ENCODE peak calls at places on chromosome 15, in seven cellular contexts. K, U, J, W, F, G and L are unnamed samples.

GRCh38 chr15:86201313-86202008 is 121.8 kb downstream of the AGBL1 start:
- DNase-seq in U (no peak), W (peak), K (no peak), G (no peak), F (no peak), J (no peak), L (no peak)

GRCh38 chr15:99295840-99296239 is 44.6 kb downstream of the LRRC28 start:
- DNase-seq in G (no peak), W (no peak), U (no peak), F (no peak), K (no peak), J (no peak), L (no peak)

GRCh38 chr15:99474981-99475753 is 90.6 kb upstream of the MEF2A start:
- DNase-seq in U (no peak), K (no peak), F (no peak), G (no peak), J (no peak), W (no peak), L (no peak)

GRCh38 chr15:77856718-77857346 is 220.7 kb downstream of the TBC1D2B start:
- DNase-seq in G (no peak), W (no peak), U (no peak), J (peak), K (no peak), F (no peak), L (no peak)

GRCh38 chr15:74773731-74774252 is 8.1 kb upstream of the CSK start:
- DNase-seq in W (peak), G (no peak), U (no peak), J (peak), F (no peak), K (no peak), L (no peak)

GRCh38 chr15:31442203-31443090 is 115.8 kb downstream of the KLF13 start:
- DNase-seq in K (peak), F (no peak), J (peak), W (peak), G (no peak), U (no peak), L (peak)

GRCh38 chr15:80179025-80179759 is 26.4 kb downstream of the FAH start:
- DNase-seq in F (no peak), K (peak), W (no peak), J (no peak), U (no peak), G (no peak), L (peak)

GRCh38 chr15:71079208-71080044 is 35.8 kb upstream of the THSD4 start:
- DNase-seq in G (no peak), K (peak), F (peak), U (no peak), W (no peak), J (no peak), L (peak)

GRCh38 chr15:72058590-72058989 is 59.4 kb downstream of the MYO9A start:
- DNase-seq in U (no peak), G (no peak), K (no peak), F (no peak), J (no peak), W (no peak), L (no peak)

GRCh38 chr15:48425051-48425450 is 93.8 kb downstream of the DUT start:
- DNase-seq in G (no peak), F (no peak), U (no peak), W (no peak), J (no peak), K (no peak), L (no peak)

GRCh38 chr15:101455291-101455916 is 34.1 kb downstream of the PCSK6 start:
- DNase-seq in U (peak), W (no peak), J (peak), F (peak), G (no peak), K (no peak), L (peak)

GRCh38 chr15:101280007-101280406 is 2.7 kb upstream of the SELENOS start:
- DNase-seq in K (no peak), J (peak), U (no peak), F (no peak), G (no peak), W (no peak), L (no peak)

GRCh38 chr15:101501703-101502373 is 12.3 kb upstream of the PCSK6 start:
- DNase-seq in U (no peak), G (no peak), F (no peak), J (peak), K (no peak), W (peak), L (no peak)

GRCh38 chr15:68816158-68816557 is 4.5 kb downstream of the ANP32A start:
- DNase-seq in U (no peak), G (no peak), J (no peak), F (no peak), W (no peak), K (no peak), L (no peak)

GRCh38 chr15:76293361-76293760 is 17.9 kb downstream of the ETFA start:
- DNase-seq in U (no peak), F (no peak), K (peak), G (no peak), J (no peak), W (no peak), L (peak)

GRCh38 chr15:98001663-98002194 is 41.2 kb downstream of the ARRDC4 start:
- DNase-seq in W (no peak), F (no peak), G (no peak), K (no peak), U (no peak), J (no peak), L (no peak)

DNA sequence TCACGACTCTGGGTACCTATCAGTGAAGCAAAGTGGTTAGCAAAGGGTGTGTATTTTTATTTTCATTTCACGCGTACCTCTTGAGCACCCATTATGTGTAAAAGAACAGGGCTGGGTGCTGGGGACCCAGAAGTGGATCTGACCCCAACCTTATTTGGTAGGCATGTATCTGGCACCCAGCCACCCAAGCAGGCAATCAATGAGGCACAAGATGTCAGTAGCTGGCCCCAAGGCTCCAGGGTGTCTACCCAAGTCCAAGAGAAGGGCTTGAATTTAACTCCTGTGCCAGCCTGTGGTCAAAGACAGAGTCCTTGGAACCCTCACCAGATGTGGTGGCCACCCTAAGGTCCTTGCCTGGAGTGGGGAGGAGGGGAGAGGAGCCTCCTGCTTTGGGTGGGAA is 5.7 kb downstream of the PLEKHO2 start:
- DNase-seq in W (no peak), K (no peak), F (no peak), J (no peak), U (no peak), G (no peak), L (no peak)
- H3K4me3 ChIP-seq in W (no peak), K (no peak), F (no peak), J (no peak), U (no peak), G (no peak), L (no peak)

GRCh38 chr15:66654718-66655375 is 47.2 kb upstream of the SMAD6 start:
- DNase-seq in K (no peak), G (no peak), U (no peak), J (peak), F (no peak), W (peak), L (no peak)

GRCh38 chr15:66655997-66656396 is 46.0 kb upstream of the SMAD6 start:
- DNase-seq in J (no peak), F (no peak), K (no peak), W (no peak), G (no peak), U (no peak), L (no peak)

GRCh38 chr15:66653852-66654251 is 48.2 kb upstream of the SMAD6 start:
- DNase-seq in W (no peak), K (no peak), G (no peak), F (no peak), J (no peak), U (no peak), L (no peak)

GRCh38 chr15:66657062-66658020 is 44.7 kb upstream of the SMAD6 start:
- DNase-seq in F (no peak), U (no peak), W (peak), J (peak), K (no peak), G (no peak), L (no peak)

DNA sequence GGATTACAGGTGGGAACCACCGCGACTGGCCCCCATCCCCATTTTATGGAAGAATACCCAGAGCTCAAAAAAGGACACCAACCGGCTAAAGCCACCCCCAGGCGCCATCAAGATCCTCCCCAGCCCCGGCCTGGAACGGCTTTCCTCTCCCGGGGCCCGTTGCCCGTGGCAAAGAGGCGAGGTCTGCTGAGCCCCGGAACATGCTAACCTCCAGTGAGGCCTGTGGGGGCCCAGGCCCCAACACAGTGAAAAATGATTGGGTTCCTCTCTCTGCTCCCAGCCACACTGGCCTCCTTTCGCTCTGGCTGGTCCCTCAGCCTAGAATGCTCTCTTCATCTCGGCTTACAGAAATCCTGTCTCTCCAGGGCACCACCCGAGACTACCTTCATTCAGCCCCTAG is 46.5 kb upstream of the SMAD6 start:
- DNase-seq in U (no peak), K (no peak), W (no peak), F (no peak), G (no peak), J (peak), L (no peak)
- H3K4me3 ChIP-seq in U (no peak), K (no peak), W (peak), F (peak), G (no peak), J (no peak), L (no peak)

DNA sequence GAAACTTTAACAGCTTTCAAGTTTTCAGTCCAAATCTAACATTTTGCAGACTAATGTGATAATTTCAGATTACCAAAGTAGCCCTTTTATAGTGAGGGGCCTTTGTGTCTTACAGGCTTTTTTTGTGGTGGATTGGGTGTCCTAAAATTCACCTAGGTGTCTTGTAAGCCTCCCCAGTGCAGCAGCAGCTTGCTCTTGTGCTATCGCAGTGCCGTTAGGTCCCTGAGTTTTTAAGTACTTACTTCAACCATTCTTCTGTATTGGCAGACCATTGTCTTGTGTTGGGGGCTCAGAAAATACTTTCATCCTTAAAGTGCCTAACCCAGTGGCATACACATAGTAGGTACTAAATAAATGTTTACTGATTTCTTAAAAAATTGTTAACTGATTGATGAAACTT is 2.1 kb downstream of the PDE8A start:
- DNase-seq in G (no peak), J (no peak), K (peak), W (no peak), F (no peak), U (no peak), L (no peak)
- H3K4me3 ChIP-seq in G (peak), J (peak), K (no peak), W (no peak), F (peak), U (peak), L (no peak)

GRCh38 chr15:90000175-90000923 is 775 bp upstream of the ZNF710 start:
- DNase-seq in U (no peak), K (peak), W (peak), F (no peak), J (peak), G (peak), L (peak)

GRCh38 chr15:90001062-90001682 is at the start of gene ZNF710:
- DNase-seq in K (peak), U (peak), J (peak), W (peak), F (no peak), G (peak), L (peak)

GRCh38 chr15:89998923-89999675 is 2.0 kb upstream of the ZNF710 start:
- DNase-seq in J (no peak), W (no peak), G (no peak), U (no peak), F (no peak), K (no peak), L (peak)

GRCh38 chr15:89998141-89998661 is 2.9 kb upstream of the ZNF710 start:
- DNase-seq in F (no peak), W (no peak), G (peak), K (peak), U (no peak), J (no peak), L (peak)

DNA sequence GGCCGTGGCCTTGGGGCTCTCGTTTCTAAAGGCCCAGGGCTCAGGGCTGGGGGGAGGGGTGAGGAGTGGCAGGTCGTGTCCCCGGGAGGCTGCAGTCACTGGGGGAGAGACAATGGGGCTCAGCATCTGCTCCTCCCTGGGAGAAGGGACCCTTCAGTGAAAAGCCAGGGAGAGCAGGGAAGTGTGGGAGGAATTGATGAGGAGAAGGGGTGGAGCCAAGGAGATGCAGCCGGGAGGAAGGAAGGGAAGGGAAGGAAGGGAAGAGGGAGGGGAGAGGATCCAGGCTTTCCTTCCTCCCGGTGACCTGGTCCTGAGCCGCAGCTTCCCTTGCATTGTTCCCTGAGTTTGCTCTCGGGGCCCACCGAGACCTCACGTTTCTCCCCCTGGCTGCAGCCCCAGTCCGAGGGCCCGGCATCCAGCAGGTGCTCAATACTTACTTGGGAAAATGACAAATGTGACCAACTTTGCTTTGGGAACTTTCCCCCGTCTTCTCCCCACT is 1.4 kb upstream of the ZNF710 start:
- DNase-seq in K (peak), G (peak), J (peak), U (no peak), W (peak), F (no peak), L (peak)
- H3K4me3 ChIP-seq in K (peak), G (peak), J (peak), U (no peak), W (peak), F (peak), L (peak)

DNA sequence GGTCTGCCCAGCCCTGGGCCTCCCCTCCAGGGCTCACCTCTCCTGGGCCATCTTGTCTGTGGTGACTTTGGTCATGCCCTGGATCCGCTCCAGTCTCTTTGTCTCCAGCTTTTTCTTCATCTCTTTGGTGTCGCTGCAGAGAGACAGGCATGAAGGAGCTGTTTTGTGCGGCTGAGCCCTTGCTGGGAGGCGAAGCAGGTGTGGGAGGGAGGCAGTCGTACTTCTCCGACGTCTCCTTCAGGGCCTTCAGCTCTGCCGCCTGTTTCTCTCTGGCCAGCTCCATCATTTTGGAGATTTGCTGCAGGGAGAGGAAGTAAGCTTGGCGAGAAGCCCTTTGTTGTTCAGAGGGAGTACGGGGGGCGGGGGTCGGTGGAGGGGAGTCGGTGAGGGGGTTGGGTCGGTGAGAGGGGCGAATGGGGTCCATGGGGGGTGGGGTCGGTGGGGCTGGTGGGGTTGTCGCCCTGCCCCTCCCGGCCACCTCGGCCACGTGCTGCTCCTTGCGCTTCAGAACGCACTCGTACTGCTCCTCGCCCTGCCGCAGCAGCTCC is 7.8 kb upstream of the ANKRD63 start:
- DNase-seq in W (peak), K (no peak), F (no peak), U (no peak), G (no peak), J (no peak), L (no peak)
- H3K4me3 ChIP-seq in W (peak), K (peak), F (peak), U (no peak), G (peak), J (no peak), L (no peak)